ENCODE peak calls at places on chromosomes 12 and 14, in four cellular contexts. L is Peyer's patch, O is tibial artery, E is stomach. Q is an unnamed sample.
A peak's percentile ranks its signal among the peaks of the same experiment; 100 is the strongest.

GRCh38 chr12:388547-389137 is 478 bp downstream of the KDM5A start:
- DNase-seq in L (no peak), O (no peak), E (no peak), Q (peak; percentile 73)

GRCh38 chr12:127147724-127148123 is 1119.2 kb upstream of the TMEM132C start:
- DNase-seq in L (no peak), O (no peak), E (no peak), Q (no peak)

GRCh38 chr14:89236846-89237245 is 180.2 kb downstream of the FOXN3 start:
- DNase-seq in L (no peak), O (no peak), E (no peak), Q (no peak)

GRCh38 chr14:55508676-55509075 is 68.3 kb upstream of the TBPL2 start:
- DNase-seq in L (no peak), O (no peak), E (no peak), Q (no peak)

GRCh38 chr12:38515912-38516311 is 199.3 kb downstream of the ALG10B start:
- DNase-seq in L (no peak), O (no peak), E (no peak), Q (no peak)

GRCh38 chr14:103230021-103230420 is 104.0 kb upstream of the EIF5 start:
- DNase-seq in L (no peak), O (no peak), E (no peak), Q (no peak)

GRCh38 chr12:1594045-1594294 is 411 bp downstream of the FBXL14 start:
- DNase-seq in L (no peak), O (peak; percentile 59), E (peak; percentile 73), Q (no peak)

GRCh38 chr12:20272801-20273200 is 95.5 kb upstream of the PDE3A start:
- DNase-seq in L (no peak), O (no peak), E (no peak), Q (no peak)

GRCh38 chr12:26760657-26761293 is 72.2 kb downstream of the ITPR2 start:
- DNase-seq in L (no peak), O (no peak), E (no peak), Q (no peak)

GRCh38 chr14:99436247-99437180 is 44.1 kb downstream of the SETD3 start:
- DNase-seq in L (no peak), O (no peak), E (no peak), Q (no peak)

GRCh38 chr14:93056840-93057585 is 58.7 kb downstream of the ITPK1 start:
- DNase-seq in L (peak; percentile 69), O (no peak), E (no peak), Q (no peak)

GRCh38 chr14:22483863-22484593 is 105.0 kb downstream of the DAD1 start:
- DNase-seq in L (no peak), O (no peak), E (no peak), Q (no peak)

GRCh38 chr14:57405562-57405961 is 15.2 kb downstream of the NAA30 start:
- DNase-seq in L (no peak), O (no peak), E (no peak), Q (no peak)

GRCh38 chr14:100786131-100786530 is 39.8 kb upstream of the MEG3 start:
- DNase-seq in L (peak; percentile 24), O (no peak), E (no peak), Q (no peak)

GRCh38 chr14:99562848-99563748 is 40.9 kb downstream of the CCDC85C start:
- DNase-seq in L (peak; percentile 82), O (no peak), E (peak; percentile 95), Q (no peak)

GRCh38 chr14:24356208-24356607 is 11.8 kb upstream of the NFATC4 start:
- DNase-seq in L (no peak), O (no peak), E (no peak), Q (no peak)

GRCh38 chr14:68569546-68569908 is 223.3 kb downstream of the ZFP36L1 start:
- DNase-seq in L (no peak), O (no peak), E (no peak), Q (no peak)

GRCh38 chr12:78887008-78887407 is 22.4 kb downstream of the SYT1 start:
- DNase-seq in L (no peak), O (no peak), E (no peak), Q (no peak)

GRCh38 chr14:71824816-71825215 is 107.4 kb upstream of the RGS6 start:
- DNase-seq in L (no peak), O (no peak), E (no peak), Q (no peak)

GRCh38 chr12:110794623-110795280 is 52.0 kb upstream of the CCDC63 start:
- DNase-seq in L (peak; percentile 53), O (no peak), E (peak; percentile 42), Q (no peak)

GRCh38 chr12:121709478-121709890 is 3.1 kb upstream of the TMEM120B start:
- DNase-seq in L (no peak), O (no peak), E (no peak), Q (no peak)

GRCh38 chr12:19198272-19198671 is 68.7 kb downstream of the PLEKHA5 start:
- DNase-seq in L (no peak), O (no peak), E (no peak), Q (no peak)

GRCh38 chr12:51721281-51721940 is 127.1 kb downstream of the FIGNL2 start:
- DNase-seq in L (peak; percentile 55), O (peak; percentile 41), E (no peak), Q (peak; percentile 52)

GRCh38 chr12:47835017-47835830 is 15.5 kb upstream of the HDAC7 start:
- DNase-seq in L (no peak), O (no peak), E (no peak), Q (no peak)

GRCh38 chr12:47832263-47832933 is 12.7 kb upstream of the HDAC7 start:
- DNase-seq in L (no peak), O (no peak), E (no peak), Q (no peak)

GRCh38 chr12:47834199-47835016 is 14.7 kb upstream of the HDAC7 start:
- DNase-seq in L (no peak), O (no peak), E (no peak), Q (no peak)

GRCh38 chr12:47835831-47836155 is 16.1 kb upstream of the HDAC7 start:
- DNase-seq in L (no peak), O (no peak), E (no peak), Q (no peak)

GRCh38 chr12:47833591-47834012 is 13.9 kb upstream of the HDAC7 start:
- DNase-seq in L (no peak), O (no peak), E (no peak), Q (no peak)
- H3K4me3 ChIP-seq in L (no peak overlapping the region), O (no peak overlapping the region), E (no peak overlapping the region), Q (peak overlapping the region; percentile 25)

GRCh38 chr14:105897725-105898113 is 371.3 kb downstream of the TMEM121 start:
- DNase-seq in L (no peak), O (no peak), E (no peak), Q (no peak)

GRCh38 chr14:105899657-105900397 is 373.4 kb downstream of the TMEM121 start:
- DNase-seq in L (no peak), O (no peak), E (no peak), Q (no peak)

GRCh38 chr14:105900398-105901160 is 374.2 kb downstream of the TMEM121 start:
- DNase-seq in L (no peak), O (no peak), E (no peak), Q (no peak)

GRCh38 chr14:105898482-105899010 is 372.2 kb downstream of the TMEM121 start:
- DNase-seq in L (no peak), O (no peak), E (no peak), Q (no peak)

DNA sequence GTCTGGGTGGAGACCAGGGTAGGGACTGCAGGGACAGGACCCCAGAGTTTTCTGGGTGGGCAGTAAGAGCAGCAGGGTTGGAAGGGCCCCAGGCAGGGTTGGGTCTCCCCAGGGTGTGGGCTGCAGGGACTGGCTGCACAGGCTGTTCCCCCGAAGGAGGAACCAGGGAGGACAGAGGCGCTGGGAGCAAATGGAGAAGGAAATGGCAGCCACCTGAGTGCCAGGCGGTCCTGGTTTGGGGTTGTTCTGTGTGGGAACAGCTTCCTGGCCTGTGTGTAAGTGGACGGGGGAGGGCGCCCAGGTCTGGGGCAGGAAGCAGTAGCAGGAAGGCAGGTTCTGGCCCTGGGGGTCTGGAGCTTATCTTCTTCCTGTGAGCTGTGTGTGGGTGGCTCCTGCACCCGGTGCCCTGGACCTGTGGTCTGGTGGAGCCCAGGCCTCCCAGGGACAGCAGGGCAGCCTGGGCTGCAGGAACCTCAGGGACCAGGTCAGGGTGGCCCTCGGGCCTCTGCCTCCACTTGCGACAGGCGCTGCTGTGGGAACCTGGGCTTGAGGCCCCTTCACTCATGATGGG is 372.8 kb downstream of the TMEM121 start:
- DNase-seq in L (no peak), O (no peak), E (no peak), Q (no peak)
- H3K9me3 ChIP-seq in L (no peaks in the 10 kb centered on the region), O (no peaks in the 10 kb centered on the region), E (no peaks in the 10 kb centered on the region), Q (no peaks in the 10 kb centered on the region)

GRCh38 chr12:83313322-83313721 is 626.6 kb downstream of the TMTC2 start:
- DNase-seq in L (no peak), O (no peak), E (no peak), Q (no peak)
- H3K4me1 ChIP-seq in L (no peaks in the 10 kb centered on the region), O (no peaks in the 10 kb centered on the region), E (no peaks in the 10 kb centered on the region), Q (no peaks in the 10 kb centered on the region)

GRCh38 chr12:52921488-52922165 is 16.8 kb upstream of the KRT8 start:
- DNase-seq in L (no peak), O (no peak), E (no peak), Q (no peak)

GRCh38 chr12:52926596-52927241 is 21.8 kb upstream of the KRT8 start:
- DNase-seq in L (no peak), O (no peak), E (no peak), Q (no peak)

GRCh38 chr12:52925717-52926595 is 21.1 kb upstream of the KRT8 start:
- DNase-seq in L (peak; percentile 85), O (no peak), E (peak; percentile 71), Q (no peak)

GRCh38 chr12:52927964-52928363 is 21.0 kb upstream of the KRT18 start:
- DNase-seq in L (no peak), O (no peak), E (no peak), Q (no peak)

GRCh38 chr12:52924764-52925716 is 20.2 kb upstream of the KRT8 start:
- DNase-seq in L (peak; percentile 75), O (no peak), E (no peak), Q (no peak)
- H3K4me3 ChIP-seq in L (no peak overlapping the region), O (no peak overlapping the region), E (no peak overlapping the region), Q (no peak overlapping the region)

GRCh38 chr12:85998074-85998473 is 124.0 kb downstream of the NTS start:
- DNase-seq in L (no peak), O (no peak), E (no peak), Q (no peak)
- H3K9me3 ChIP-seq in L (no peaks in the 10 kb centered on the region), O (no peaks in the 10 kb centered on the region), E (peaks cover 3% of the 10 kb centered on the region), Q (no peaks in the 10 kb centered on the region)

Q was measured in CD8-positive, alpha-beta memory T cell.